ENCODE peak calls at places on chromosomes 7 and 10, in ten cellular contexts. X, H, P, C, K, I, E, Q, R and A are unnamed samples.

GRCh38 chr7:93964262-93964661 is 39.9 kb downstream of the BET1 start:
- DNase-seq in E (no peak), P (no peak), R (no peak), I (no peak), X (no peak), C (no peak), K (no peak), Q (no peak), H (no peak), A (no peak)

GRCh38 chr7:81004098-81004497 is 85.2 kb upstream of the SEMA3C start:
- DNase-seq in H (no peak), I (no peak), P (peak; percentile 90), E (peak; percentile 14), R (peak; percentile 32), C (no peak), Q (no peak), X (no peak), K (no peak), A (no peak)

GRCh38 chr7:144747961-144748360 is 87.9 kb downstream of the TPK1 start:
- DNase-seq in Q (no peak), P (no peak), R (no peak), X (no peak), C (no peak), E (no peak), I (no peak), H (no peak), K (no peak), A (no peak)

GRCh38 chr7:100799037-100799896 is 28.1 kb downstream of the EPHB4 start:
- DNase-seq in Q (peak; percentile 43), I (peak; percentile 71), K (peak; percentile 70), E (peak; percentile 85), R (peak; percentile 75), P (peak; percentile 26), X (peak; percentile 53), H (peak; percentile 19), C (peak; percentile 60), A (no peak)

GRCh38 chr7:142407939-142408573 is 150.2 kb upstream of the PRSS58 start:
- DNase-seq in C (no peak), Q (no peak), I (no peak), K (no peak), R (peak; percentile 40), P (no peak), X (no peak), E (no peak), H (no peak), A (no peak)

GRCh38 chr7:142870575-142871259 is 14.8 kb downstream of the TRPV6 start:
- DNase-seq in R (no peak), E (no peak), X (no peak), I (no peak), H (no peak), K (peak; percentile 46), P (no peak), C (peak; percentile 46), Q (no peak), A (no peak)

GRCh38 chr7:94286111-94286510 is 108.6 kb upstream of the COL1A2 start:
- DNase-seq in C (no peak), Q (no peak), H (no peak), X (no peak), R (no peak), P (no peak), E (no peak), I (no peak), K (no peak), A (no peak)

GRCh38 chr10:61047788-61048560 is 104.0 kb upstream of the RHOBTB1 start:
- DNase-seq in Q (no peak), H (no peak), I (no peak), R (no peak), E (no peak), X (no peak), P (no peak), K (no peak), C (no peak), A (no peak)

GRCh38 chr7:108246227-108246837 is 116.2 kb upstream of the LAMB4 start:
- DNase-seq in H (peak; percentile 44), E (peak; percentile 72), Q (no peak), K (peak; percentile 59), X (no peak), P (peak; percentile 95), I (no peak), C (no peak), R (peak; percentile 94), A (no peak)

GRCh38 chr10:97072851-97073665 is 112.7 kb downstream of the SLIT1 start:
- DNase-seq in E (peak; percentile 81), R (peak; percentile 75), K (peak; percentile 89), H (peak; percentile 71), Q (peak; percentile 68), P (peak; percentile 87), C (peak; percentile 89), I (peak; percentile 70), X (peak; percentile 80), A (peak; percentile 90)

GRCh38 chr7:25897261-25897782 is 254.7 kb upstream of the NFE2L3 start:
- DNase-seq in C (no peak), I (no peak), H (no peak), R (no peak), K (no peak), X (no peak), P (no peak), Q (no peak), E (no peak), A (no peak)

GRCh38 chr7:103445228-103446020 is 583 bp downstream of the SLC26A5 start:
- DNase-seq in H (no peak), P (no peak), R (peak; percentile 5), Q (no peak), I (no peak), X (no peak), E (peak; percentile 60), K (no peak), C (no peak), A (no peak)
- H3K4me3 ChIP-seq in H (peak overlapping the region; percentile 56), P (peak overlapping the region; percentile 33), R (peak overlapping the region; percentile 53), Q (no peak overlapping the region), I (peak overlapping the region; percentile 34), X (no peak overlapping the region), E (peak overlapping the region; percentile 1), K (peak overlapping the region; percentile 41), C (peak overlapping the region; percentile 46), A (peak overlapping the region; percentile 11)

GRCh38 chr10:101076630-101077029 is 14.8 kb downstream of the KAZALD1 start:
- DNase-seq in R (no peak), X (no peak), H (no peak), Q (no peak), E (no peak), P (no peak), C (no peak), I (no peak), K (no peak), A (no peak)
- H3K27me3 ChIP-seq in R (peaks cover 46% of the 10 kb centered on the region), X (peaks cover 83% of the 10 kb centered on the region), H (peaks cover 29% of the 10 kb centered on the region), Q (peaks cover 11% of the 10 kb centered on the region), E (peaks cover 9% of the 10 kb centered on the region), P (peaks cover 43% of the 10 kb centered on the region), C (peaks cover 8% of the 10 kb centered on the region), I (peaks cover 34% of the 10 kb centered on the region), K (peaks cover 7% of the 10 kb centered on the region), A (peaks cover 25% of the 10 kb centered on the region)

GRCh38 chr7:101938115-101938514 is 120.7 kb downstream of the CUX1 start:
- DNase-seq in K (no peak), E (no peak), I (peak; percentile 9), H (no peak), X (no peak), Q (no peak), R (no peak), C (no peak), P (no peak), A (no peak)

GRCh38 chr7:101940151-101940550 is 122.7 kb downstream of the CUX1 start:
- DNase-seq in H (no peak), K (no peak), I (peak; percentile 14), E (no peak), Q (no peak), X (no peak), C (no peak), R (no peak), P (no peak), A (no peak)

GRCh38 chr7:101936612-101937231 is 119.3 kb downstream of the CUX1 start:
- DNase-seq in R (peak; percentile 52), K (peak; percentile 79), Q (no peak), E (peak; percentile 98), I (peak; percentile 64), H (no peak), P (no peak), X (no peak), C (no peak), A (no peak)

GRCh38 chr7:101940830-101941229 is 123.4 kb downstream of the CUX1 start:
- DNase-seq in K (no peak), R (no peak), P (no peak), X (peak; percentile 34), C (no peak), I (peak; percentile 73), E (peak; percentile 93), Q (no peak), H (no peak), A (no peak)

DNA sequence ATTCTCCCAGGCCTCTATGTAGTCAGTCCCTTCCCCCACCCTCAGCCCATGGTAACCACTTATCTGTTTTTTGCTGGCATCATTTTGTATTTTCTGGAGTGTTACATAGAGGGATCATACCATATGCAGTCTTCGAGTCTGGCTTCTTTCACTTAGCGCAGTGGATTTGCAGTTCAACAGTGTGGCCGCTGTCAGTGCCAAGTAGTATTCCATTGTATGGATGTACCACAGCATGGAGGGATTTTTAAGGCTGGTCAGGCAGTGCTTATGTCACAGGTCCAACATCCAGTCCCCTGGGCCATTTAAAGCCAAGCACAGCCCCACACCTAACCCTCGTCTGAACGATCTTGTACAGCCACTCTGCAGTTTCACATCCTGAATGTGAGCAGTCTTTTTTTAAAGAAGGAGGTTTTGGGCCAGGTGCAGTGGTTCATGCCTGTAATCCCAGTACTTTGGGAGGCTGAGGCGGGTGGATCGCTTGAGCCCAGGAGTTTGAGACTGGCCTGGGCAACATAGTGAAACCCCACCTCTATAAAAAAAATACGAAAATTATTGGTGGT is 121.8 kb downstream of the CUX1 start:
- DNase-seq in I (peak; percentile 2), C (no peak), P (no peak), R (no peak), Q (no peak), X (no peak), K (no peak), H (peak; percentile 83), E (no peak), A (no peak)
- H3K27ac ChIP-seq in I (no peak overlapping the region), C (no peak overlapping the region), P (no peak overlapping the region), R (no peak overlapping the region), Q (no peak overlapping the region), X (no peak overlapping the region), K (peak overlapping the region; percentile 89), H (peak overlapping the region; percentile 54), E (no peak overlapping the region), A (no peak overlapping the region)

DNA sequence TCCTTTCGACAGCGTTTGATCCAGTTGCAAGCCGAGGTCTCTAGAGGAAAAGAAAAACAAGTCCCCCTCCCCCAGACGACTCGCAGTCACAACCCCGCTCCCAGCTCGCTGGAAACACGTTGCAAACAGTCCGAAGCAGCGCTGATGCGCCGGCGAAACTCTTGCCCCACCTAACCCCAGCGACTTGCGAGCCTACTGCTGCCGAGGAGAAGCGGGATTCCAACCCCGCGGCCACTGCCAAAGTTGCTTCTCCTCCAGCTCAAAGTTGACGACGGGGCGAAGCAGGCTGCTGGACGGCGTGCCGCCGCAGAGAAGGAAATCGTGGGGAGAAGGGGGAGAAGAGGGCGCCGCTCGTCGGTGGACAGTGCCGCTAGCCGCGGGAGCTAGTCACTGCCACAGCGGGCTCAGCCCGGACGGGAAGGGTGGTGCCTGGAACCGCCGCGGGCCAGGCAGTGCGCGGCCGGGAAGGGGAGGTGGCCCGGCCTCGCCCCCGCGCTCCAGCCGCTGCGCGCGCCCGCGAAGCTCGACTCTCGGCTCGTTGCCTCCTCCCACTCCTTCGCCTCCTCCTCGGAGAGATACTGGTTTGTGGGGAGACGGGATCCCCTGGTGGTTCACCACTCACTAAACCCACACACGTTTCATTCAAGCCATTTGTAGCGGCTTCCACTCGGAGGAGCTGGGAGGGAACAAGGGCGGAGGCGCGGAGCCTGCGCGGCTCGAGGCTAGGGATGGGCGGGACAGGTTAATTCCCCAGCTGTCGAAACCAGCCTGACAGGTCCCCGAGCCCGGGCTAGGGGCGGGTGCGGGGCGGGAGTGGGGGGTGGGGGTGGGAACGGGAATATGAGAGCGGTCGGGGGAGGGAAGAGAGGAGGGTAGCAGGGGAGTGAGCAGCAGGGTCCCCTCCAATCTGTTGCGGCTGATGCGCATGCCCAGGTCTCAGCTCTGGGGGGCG is at the start of gene GPR37:
- DNase-seq in E (peak; percentile 97), X (peak; percentile 26), R (peak; percentile 90), C (no peak), I (peak; percentile 26), H (peak; percentile 91), Q (peak; percentile 8), P (peak; percentile 45), K (no peak), A (peak; percentile 91)
- H3K4me3 ChIP-seq in E (peak within 1 kb of the TSS; percentile 85), X (peak within 1 kb of the TSS; percentile 28), R (peak within 1 kb of the TSS; percentile 81), C (peak within 1 kb of the TSS; percentile 59), I (peak within 1 kb of the TSS; percentile 58), H (peak within 1 kb of the TSS; percentile 72), Q (peak within 1 kb of the TSS; percentile 11), P (peak within 1 kb of the TSS; percentile 59), K (peak within 1 kb of the TSS; percentile 49), A (peak within 1 kb of the TSS; percentile 85)